ENCODE peak calls at places on chromosomes 16 and 17, in eight cellular contexts. One of them, this sample, is unnamed.

GRCh38 chr17:74274703-74275340 is 788 bp downstream of the DNAI2 start:
- DNase-seq in fibroblast of villous mesenchyme: no peak
- DNase-seq in AG10803: no peak
- DNase-seq in spleen: no peak
- DNase-seq in cardiac muscle cell: no peak
- DNase-seq in mucosa of descending colon: peak
- DNase-seq in choroid plexus epithelial cell: no peak
- DNase-seq in heart left ventricle: no peak
- DNase-seq in this sample: no peak

GRCh38 chr17:49708515-49709161 is 874 bp upstream of the SLC35B1 start:
- DNase-seq in fibroblast of villous mesenchyme: no peak
- DNase-seq in AG10803: no peak
- DNase-seq in spleen: peak
- DNase-seq in cardiac muscle cell: no peak
- DNase-seq in mucosa of descending colon: peak
- DNase-seq in choroid plexus epithelial cell: no peak
- DNase-seq in heart left ventricle: no peak
- DNase-seq in this sample: peak

GRCh38 chr17:82950525-82951102 is 110.8 kb upstream of the ZNF750 start:
- DNase-seq in fibroblast of villous mesenchyme: no peak
- DNase-seq in AG10803: no peak
- DNase-seq in spleen: no peak
- DNase-seq in cardiac muscle cell: no peak
- DNase-seq in mucosa of descending colon: no peak
- DNase-seq in choroid plexus epithelial cell: no peak
- DNase-seq in heart left ventricle: no peak
- DNase-seq in this sample: no peak

GRCh38 chr17:77107506-77108433 is 33.0 kb upstream of the SEC14L1 start:
- DNase-seq in fibroblast of villous mesenchyme: peak
- DNase-seq in AG10803: peak
- DNase-seq in spleen: no peak
- DNase-seq in cardiac muscle cell: peak
- DNase-seq in mucosa of descending colon: no peak
- DNase-seq in choroid plexus epithelial cell: peak
- DNase-seq in heart left ventricle: no peak
- DNase-seq in this sample: no peak

GRCh38 chr16:88857728-88858339 is 907 bp downstream of the TRAPPC2L start:
- DNase-seq in fibroblast of villous mesenchyme: peak
- DNase-seq in AG10803: peak
- DNase-seq in spleen: peak
- DNase-seq in cardiac muscle cell: peak
- DNase-seq in mucosa of descending colon: peak
- DNase-seq in choroid plexus epithelial cell: peak
- DNase-seq in heart left ventricle: peak
- DNase-seq in this sample: peak

GRCh38 chr17:43671075-43671692 is 9.5 kb upstream of the MEOX1 start:
- DNase-seq in fibroblast of villous mesenchyme: peak
- DNase-seq in AG10803: peak
- DNase-seq in spleen: no peak
- DNase-seq in cardiac muscle cell: no peak
- DNase-seq in mucosa of descending colon: no peak
- DNase-seq in choroid plexus epithelial cell: no peak
- DNase-seq in heart left ventricle: peak
- DNase-seq in this sample: peak

GRCh38 chr16:9908613-9909012 is 273.6 kb downstream of the GRIN2A start:
- DNase-seq in fibroblast of villous mesenchyme: no peak
- DNase-seq in AG10803: no peak
- DNase-seq in spleen: no peak
- DNase-seq in cardiac muscle cell: no peak
- DNase-seq in mucosa of descending colon: no peak
- DNase-seq in choroid plexus epithelial cell: no peak
- DNase-seq in heart left ventricle: peak
- DNase-seq in this sample: no peak

GRCh38 chr16:1640261-1640956 is 28.2 kb downstream of the CRAMP1 start:
- DNase-seq in fibroblast of villous mesenchyme: no peak
- DNase-seq in AG10803: no peak
- DNase-seq in spleen: no peak
- DNase-seq in cardiac muscle cell: no peak
- DNase-seq in mucosa of descending colon: no peak
- DNase-seq in choroid plexus epithelial cell: peak
- DNase-seq in heart left ventricle: no peak
- DNase-seq in this sample: no peak

GRCh38 chr16:52090080-52090479 is 456.9 kb downstream of the TOX3 start:
- DNase-seq in fibroblast of villous mesenchyme: no peak
- DNase-seq in AG10803: peak
- DNase-seq in spleen: no peak
- DNase-seq in cardiac muscle cell: no peak
- DNase-seq in mucosa of descending colon: no peak
- DNase-seq in choroid plexus epithelial cell: no peak
- DNase-seq in heart left ventricle: no peak
- DNase-seq in this sample: no peak

GRCh38 chr17:38449364-38449763 is 21.1 kb downstream of the ARHGAP23 start:
- DNase-seq in fibroblast of villous mesenchyme: peak
- DNase-seq in AG10803: no peak
- DNase-seq in spleen: no peak
- DNase-seq in cardiac muscle cell: no peak
- DNase-seq in mucosa of descending colon: no peak
- DNase-seq in choroid plexus epithelial cell: no peak
- DNase-seq in heart left ventricle: no peak
- DNase-seq in this sample: no peak

GRCh38 chr16:19639986-19640421 is 78.0 kb downstream of the KNOP1 start:
- DNase-seq in fibroblast of villous mesenchyme: no peak
- DNase-seq in AG10803: no peak
- DNase-seq in spleen: no peak
- DNase-seq in cardiac muscle cell: peak
- DNase-seq in mucosa of descending colon: no peak
- DNase-seq in choroid plexus epithelial cell: no peak
- DNase-seq in heart left ventricle: no peak
- DNase-seq in this sample: no peak

GRCh38 chr17:37708616-37709212 is 36.1 kb downstream of the HNF1B start:
- DNase-seq in fibroblast of villous mesenchyme: no peak
- DNase-seq in AG10803: no peak
- DNase-seq in spleen: no peak
- DNase-seq in cardiac muscle cell: no peak
- DNase-seq in mucosa of descending colon: peak
- DNase-seq in choroid plexus epithelial cell: peak
- DNase-seq in heart left ventricle: no peak
- DNase-seq in this sample: no peak

GRCh38 chr16:12452549-12452948 is 351.1 kb downstream of the CPPED1 start:
- DNase-seq in fibroblast of villous mesenchyme: no peak
- DNase-seq in AG10803: no peak
- DNase-seq in spleen: no peak
- DNase-seq in cardiac muscle cell: no peak
- DNase-seq in mucosa of descending colon: no peak
- DNase-seq in choroid plexus epithelial cell: no peak
- DNase-seq in heart left ventricle: no peak
- DNase-seq in this sample: no peak

GRCh38 chr17:77654296-77654695 is 304.2 kb upstream of the TNRC6C start:
- DNase-seq in fibroblast of villous mesenchyme: no peak
- DNase-seq in AG10803: no peak
- DNase-seq in spleen: peak
- DNase-seq in cardiac muscle cell: no peak
- DNase-seq in mucosa of descending colon: no peak
- DNase-seq in choroid plexus epithelial cell: no peak
- DNase-seq in heart left ventricle: no peak
- DNase-seq in this sample: no peak

DNA sequence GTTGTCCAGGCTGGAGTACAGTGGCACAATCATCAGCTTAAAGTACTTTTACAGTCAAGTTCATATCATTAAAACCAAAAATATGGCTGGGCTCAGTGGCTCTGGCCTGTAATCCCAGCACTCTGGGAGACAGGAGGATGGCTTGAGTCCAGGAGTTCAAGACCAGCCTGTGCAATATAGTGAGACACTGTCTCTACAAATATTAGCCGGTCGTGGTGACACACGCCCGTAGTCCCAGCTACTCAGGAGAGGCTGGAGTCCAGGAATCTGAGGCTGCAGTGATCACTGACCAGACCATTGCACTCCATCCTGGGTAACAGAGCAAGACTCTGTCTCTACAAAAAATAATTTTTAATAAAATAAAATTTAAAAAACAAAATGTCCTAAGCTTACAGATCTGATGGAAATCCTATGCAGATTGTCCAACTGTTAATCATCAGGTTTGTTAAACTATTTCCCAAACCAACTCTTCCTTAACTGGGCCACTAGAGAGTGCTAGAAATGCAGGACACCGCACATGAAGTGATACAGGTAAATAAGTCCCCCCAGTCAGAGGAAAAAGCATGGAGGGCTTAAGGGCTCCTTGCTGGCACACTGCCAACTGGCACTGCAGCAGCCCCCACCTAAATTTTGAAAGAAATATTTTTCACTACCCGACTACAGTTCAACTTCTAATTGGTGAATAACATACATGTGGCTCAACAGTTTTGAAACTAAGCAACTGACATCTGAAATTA is 2.8 kb downstream of the USP22 start:
- DNase-seq in fibroblast of villous mesenchyme: peak
- DNase-seq in AG10803: peak
- DNase-seq in spleen: no peak
- DNase-seq in cardiac muscle cell: peak
- DNase-seq in mucosa of descending colon: peak
- DNase-seq in choroid plexus epithelial cell: peak
- DNase-seq in heart left ventricle: no peak
- DNase-seq in this sample: peak
- H3K4me3 ChIP-seq in fibroblast of villous mesenchyme: peak
- H3K4me3 ChIP-seq in AG10803: peak
- H3K4me3 ChIP-seq in spleen: peak
- H3K4me3 ChIP-seq in cardiac muscle cell: peak
- H3K4me3 ChIP-seq in mucosa of descending colon: no peak
- H3K4me3 ChIP-seq in choroid plexus epithelial cell: peak
- H3K4me3 ChIP-seq in heart left ventricle: peak
- H3K4me3 ChIP-seq in this sample: peak

GRCh38 chr16:50557046-50557445 is 8.8 kb downstream of the NKD1 start:
- DNase-seq in fibroblast of villous mesenchyme: peak
- DNase-seq in AG10803: no peak
- DNase-seq in spleen: no peak
- DNase-seq in cardiac muscle cell: peak
- DNase-seq in mucosa of descending colon: no peak
- DNase-seq in choroid plexus epithelial cell: peak
- DNase-seq in heart left ventricle: no peak
- DNase-seq in this sample: no peak
- TF ChIP-seq CTCF in fibroblast of villous mesenchyme: no peak
- TF ChIP-seq CTCF in AG10803: no peak
- TF ChIP-seq CTCF in spleen: no peak
- TF ChIP-seq CTCF in cardiac muscle cell: no peak
- TF ChIP-seq CTCF in mucosa of descending colon: no peak
- TF ChIP-seq CTCF in choroid plexus epithelial cell: no peak
- TF ChIP-seq CTCF in heart left ventricle: no peak
- TF ChIP-seq CTCF in this sample: no peak

GRCh38 chr17:1494736-1495253 is 2.3 kb upstream of the MYO1C start:
- DNase-seq in fibroblast of villous mesenchyme: no peak
- DNase-seq in AG10803: no peak
- DNase-seq in spleen: no peak
- DNase-seq in cardiac muscle cell: no peak
- DNase-seq in mucosa of descending colon: no peak
- DNase-seq in choroid plexus epithelial cell: no peak
- DNase-seq in heart left ventricle: no peak
- DNase-seq in this sample: no peak

GRCh38 chr17:1492249-1493206 is at the start of gene MYO1C:
- DNase-seq in fibroblast of villous mesenchyme: no peak
- DNase-seq in AG10803: no peak
- DNase-seq in spleen: peak
- DNase-seq in cardiac muscle cell: no peak
- DNase-seq in mucosa of descending colon: no peak
- DNase-seq in choroid plexus epithelial cell: no peak
- DNase-seq in heart left ventricle: peak
- DNase-seq in this sample: no peak

GRCh38 chr17:1494203-1494602 is 1.7 kb upstream of the MYO1C start:
- DNase-seq in fibroblast of villous mesenchyme: no peak
- DNase-seq in AG10803: no peak
- DNase-seq in spleen: no peak
- DNase-seq in cardiac muscle cell: no peak
- DNase-seq in mucosa of descending colon: no peak
- DNase-seq in choroid plexus epithelial cell: no peak
- DNase-seq in heart left ventricle: no peak
- DNase-seq in this sample: no peak

GRCh38 chr17:1491406-1492248 is 859 bp downstream of the MYO1C start:
- DNase-seq in fibroblast of villous mesenchyme: peak
- DNase-seq in AG10803: peak
- DNase-seq in spleen: peak
- DNase-seq in cardiac muscle cell: peak
- DNase-seq in mucosa of descending colon: peak
- DNase-seq in choroid plexus epithelial cell: peak
- DNase-seq in heart left ventricle: peak
- DNase-seq in this sample: peak

DNA sequence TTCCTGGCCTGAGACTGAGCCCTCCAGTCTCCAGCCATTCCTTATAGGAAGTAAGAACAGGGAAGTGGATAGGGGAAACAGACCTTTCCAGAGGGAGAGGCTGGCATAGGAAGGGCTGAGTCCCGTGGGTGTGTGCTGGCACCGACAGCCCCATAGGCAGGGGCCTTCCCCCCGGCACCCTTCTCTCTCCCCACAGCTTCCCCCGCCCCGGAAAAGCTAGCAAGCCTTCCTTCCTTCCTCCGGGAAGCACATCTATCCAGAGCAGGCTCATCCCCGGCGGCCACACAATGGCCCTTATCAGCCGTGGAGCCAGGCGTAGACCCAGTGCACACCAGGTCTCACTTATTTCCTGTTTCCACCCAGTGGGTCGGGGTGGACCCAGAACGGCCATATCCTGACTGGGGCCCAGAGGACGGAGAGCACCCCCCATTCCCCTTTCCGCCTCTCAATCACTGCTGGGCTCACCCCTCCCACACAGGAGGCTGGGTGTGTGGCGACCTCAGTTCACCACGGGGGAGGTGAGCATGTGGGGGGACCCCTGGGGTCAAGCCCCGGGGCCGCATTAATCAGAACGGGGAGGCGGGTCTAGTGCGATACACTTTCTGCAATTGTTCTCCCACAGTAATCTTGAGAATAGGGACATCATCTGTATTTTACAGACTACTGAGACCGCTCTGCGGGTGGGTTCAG is 950 bp upstream of the MYO1C start:
- DNase-seq in fibroblast of villous mesenchyme: no peak
- DNase-seq in AG10803: no peak
- DNase-seq in spleen: no peak
- DNase-seq in cardiac muscle cell: peak
- DNase-seq in mucosa of descending colon: peak
- DNase-seq in choroid plexus epithelial cell: no peak
- DNase-seq in heart left ventricle: peak
- DNase-seq in this sample: no peak
- H3K4me3 ChIP-seq in fibroblast of villous mesenchyme: no peak
- H3K4me3 ChIP-seq in AG10803: no peak
- H3K4me3 ChIP-seq in spleen: no peak
- H3K4me3 ChIP-seq in cardiac muscle cell: no peak
- H3K4me3 ChIP-seq in mucosa of descending colon: no peak
- H3K4me3 ChIP-seq in choroid plexus epithelial cell: no peak
- H3K4me3 ChIP-seq in heart left ventricle: peak
- H3K4me3 ChIP-seq in this sample: no peak

DNA sequence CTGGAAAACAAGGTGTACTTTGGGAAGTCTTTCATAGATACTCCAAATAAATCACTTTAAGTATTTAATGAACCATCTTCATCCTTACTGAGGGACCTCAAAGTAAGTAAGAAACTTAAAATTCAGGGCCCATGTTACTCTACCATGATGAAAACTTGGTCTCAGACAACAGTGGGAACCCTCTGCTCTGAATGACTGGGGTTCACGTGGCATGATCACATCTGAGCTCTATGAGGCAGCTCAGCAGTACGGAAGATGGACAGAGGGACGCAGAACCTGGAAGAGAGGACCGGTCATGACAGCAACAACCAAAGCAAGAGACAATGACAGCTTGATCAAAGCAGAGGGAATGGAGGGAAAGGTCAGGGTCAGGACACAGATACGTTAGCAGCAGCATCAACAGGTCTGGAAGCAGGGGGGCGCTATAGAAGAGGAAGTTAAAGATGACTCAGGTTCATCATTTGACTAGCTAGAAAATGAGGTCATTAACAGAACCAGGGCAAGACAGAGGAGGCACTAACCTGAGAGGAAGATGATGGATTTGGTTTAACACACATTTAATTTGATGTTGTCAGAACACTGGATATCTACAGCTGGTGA is 9.5 kb downstream of the XPO6 start:
- DNase-seq in fibroblast of villous mesenchyme: no peak
- DNase-seq in AG10803: no peak
- DNase-seq in spleen: no peak
- DNase-seq in cardiac muscle cell: no peak
- DNase-seq in mucosa of descending colon: no peak
- DNase-seq in choroid plexus epithelial cell: no peak
- DNase-seq in heart left ventricle: no peak
- DNase-seq in this sample: no peak
- TF ChIP-seq CTCF in fibroblast of villous mesenchyme: peak
- TF ChIP-seq CTCF in AG10803: no peak
- TF ChIP-seq CTCF in spleen: peak
- TF ChIP-seq CTCF in cardiac muscle cell: no peak
- TF ChIP-seq CTCF in mucosa of descending colon: no peak
- TF ChIP-seq CTCF in choroid plexus epithelial cell: peak
- TF ChIP-seq CTCF in heart left ventricle: no peak
- TF ChIP-seq CTCF in this sample: no peak

This sample was measured in fibroblast of the aortic adventitia.